ENCODE peak calls at places on chromosome 1, in nine cellular contexts. D is stimulated activated CD8-positive, alpha-beta memory T cell treated with anti-CD3 and anti-CD28 coated beads, Interleukin-15, amount 100 ng/mL, for 4 hours; F is HEK293T; E is germinal center; Q is posterior cingulate gyrus; Z is NCI-H1417; S is HS-27A; G is CD4-positive, alpha-beta memory T cell; X is EL. B is an unnamed sample.

GRCh38 chr1:75412616-75413015 is 198.3 kb downstream of the SLC44A5 start:
- DNase-seq in Q (no peak), E (no peak), D (no peak), G (no peak), X (no peak), S (no peak), Z (no peak), F (no peak), B (peak)

GRCh38 chr1:200415693-200416593 is 6.1 kb upstream of the ZNF281 start:
- DNase-seq in E (no peak), Q (no peak), Z (no peak), F (no peak), X (peak), D (no peak), S (peak), G (no peak), B (no peak)

GRCh38 chr1:156964431-156964830 is 44.0 kb downstream of the LRRC71 start:
- DNase-seq in X (peak), Z (no peak), Q (no peak), F (no peak), D (no peak), S (no peak), E (no peak), G (no peak), B (no peak)

GRCh38 chr1:179228783-179229213 is 679 bp downstream of the ABL2 start:
- DNase-seq in G (no peak), Q (peak), D (peak), E (no peak), Z (peak), X (peak), F (peak), S (no peak), B (peak)

GRCh38 chr1:98179159-98179558 is 258.3 kb upstream of the DPYD start:
- DNase-seq in S (no peak), E (no peak), Z (no peak), X (no peak), D (no peak), G (no peak), Q (no peak), F (no peak), B (no peak)

GRCh38 chr1:933603-933940 is 9.8 kb downstream of the SAMD11 start:
- DNase-seq in G (no peak), D (no peak), Z (peak), Q (no peak), X (no peak), S (no peak), E (no peak), F (no peak), B (no peak)

GRCh38 chr1:197042676-197043341 is 24.3 kb downstream of the F13B start:
- DNase-seq in D (no peak), S (no peak), Q (no peak), Z (no peak), G (no peak), F (no peak), X (no peak), E (no peak), B (no peak)

GRCh38 chr1:54095543-54096286 is 42.3 kb downstream of the TCEANC2 start:
- DNase-seq in Z (peak), X (no peak), Q (no peak), E (no peak), S (no peak), G (no peak), F (no peak), D (no peak), B (no peak)

GRCh38 chr1:59384443-59384842 is 87.5 kb downstream of the FGGY start:
- DNase-seq in S (no peak), G (no peak), F (no peak), Z (no peak), Q (no peak), X (no peak), D (no peak), E (no peak), B (no peak)

B was measured in K562.